ENCODE peak calls at places on chromosome 9, in six cellular contexts. N is PC-3, V is GM23248, A is neural progenitor cell, I is MM.1S, O is OCI-LY7. J is an unnamed sample.
A peak's percentile ranks its signal among the peaks of the same experiment; 100 is the strongest.

GRCh38 chr9:110950041-110950645 is 88.1 kb downstream of the LPAR1 start:
- DNase-seq in O (no peak), V (peak; percentile 50), I (no peak), N (peak; percentile 44), A (no peak), J (no peak)

GRCh38 chr9:131418143-131419028 is 24.5 kb downstream of the PRRC2B start:
- DNase-seq in A (peak; percentile 75), I (no peak), N (no peak), O (no peak), V (peak; percentile 51), J (peak; percentile 49)

GRCh38 chr9:135245482-135246247 is 158.2 kb downstream of the OLFM1 start:
- DNase-seq in I (no peak), O (no peak), N (no peak), A (no peak), V (no peak), J (no peak)

GRCh38 chr9:16414451-16414850 is 456.0 kb downstream of the BNC2 start:
- DNase-seq in V (no peak), O (no peak), A (no peak), I (no peak), N (peak; percentile 81), J (no peak)

GRCh38 chr9:82961504-82962125 is 101.3 kb downstream of the RASEF start:
- DNase-seq in N (peak; percentile 83), A (peak; percentile 94), V (peak; percentile 89), O (peak; percentile 75), I (peak; percentile 77), J (peak; percentile 93)

GRCh38 chr9:92664394-92665152 is 5.4 kb downstream of the IPPK start:
- DNase-seq in V (peak; percentile 54), O (peak; percentile 12), I (no peak), N (no peak), A (no peak), J (no peak)

GRCh38 chr9:95511952-95512750 is 4.6 kb downstream of the PTCH1 start:
- DNase-seq in A (peak; percentile 62), V (peak; percentile 61), I (no peak), N (peak; percentile 31), O (no peak), J (peak; percentile 46)

GRCh38 chr9:4984171-4984570 is 901 bp upstream of the JAK2 start:
- DNase-seq in I (peak; percentile 43), O (no peak), A (no peak), N (peak; percentile 36), V (peak; percentile 78), J (peak; percentile 68)

GRCh38 chr9:91433180-91433579 is 9.5 kb upstream of the NFIL3 start:
- DNase-seq in V (peak; percentile 94), N (peak; percentile 88), I (peak; percentile 84), O (peak; percentile 64), A (no peak), J (peak; percentile 76)

GRCh38 chr9:14616188-14616982 is 76.8 kb downstream of the ZDHHC21 start:
- DNase-seq in A (peak; percentile 70), N (peak; percentile 64), I (peak; percentile 18), V (peak; percentile 78), O (peak; percentile 75), J (peak; percentile 68)

GRCh38 chr9:126108240-126108639 is 218.4 kb upstream of the MVB12B start:
- DNase-seq in A (peak; percentile 76), I (no peak), O (no peak), V (peak; percentile 32), N (no peak), J (peak; percentile 33)

GRCh38 chr9:71609453-71609840 is 158.9 kb downstream of the CEMIP2 start:
- DNase-seq in I (no peak), A (no peak), N (no peak), O (no peak), V (no peak), J (no peak)

GRCh38 chr9:16591092-16591491 is 279.4 kb downstream of the BNC2 start:
- DNase-seq in O (no peak), N (no peak), V (no peak), A (no peak), I (no peak), J (no peak)

GRCh38 chr9:109793196-109793595 is 13.2 kb downstream of the PALM2AKAP2 start:
- DNase-seq in A (no peak), N (peak; percentile 83), V (peak; percentile 96), O (no peak), I (no peak), J (peak; percentile 64)

GRCh38 chr9:137074657-137075274 is 2.6 kb upstream of the UAP1L1 start:
- DNase-seq in I (no peak), O (peak; percentile 17), V (no peak), N (no peak), A (no peak), J (no peak)

GRCh38 chr9:107214915-107215314 is 68.2 kb upstream of the RAD23B start:
- DNase-seq in V (peak; percentile 46), A (no peak), O (no peak), I (no peak), N (peak; percentile 33), J (no peak)

GRCh38 chr9:37174247-37174646 is 53.9 kb downstream of the ZCCHC7 start:
- DNase-seq in V (peak; percentile 51), A (no peak), N (no peak), I (no peak), O (no peak), J (no peak)

GRCh38 chr9:121860744-121861143 is 209.3 kb downstream of the DAB2IP start:
- DNase-seq in N (no peak), O (no peak), I (no peak), V (peak; percentile 66), A (no peak), J (no peak)

GRCh38 chr9:128251701-128252100 is 24.1 kb downstream of the GOLGA2 start:
- DNase-seq in A (no peak), O (no peak), N (no peak), I (no peak), V (peak; percentile 33), J (no peak)

GRCh38 chr9:136695955-136696354 is 8.7 kb upstream of the AGPAT2 start:
- DNase-seq in O (no peak), A (no peak), V (no peak), I (no peak), N (no peak), J (no peak)

GRCh38 chr9:12771891-12772290 is 2.9 kb upstream of the LURAP1L start:
- DNase-seq in N (peak; percentile 15), V (peak; percentile 80), A (no peak), O (no peak), I (no peak), J (no peak)

GRCh38 chr9:109331353-109331752 is 10.5 kb upstream of the EPB41L4B start:
- DNase-seq in I (no peak), A (no peak), O (no peak), N (peak; percentile 88), V (peak; percentile 53), J (no peak)

GRCh38 chr9:137458194-137459146 is 664 bp downstream of the NSMF start:
- DNase-seq in N (no peak), O (no peak), A (peak; percentile 42), I (no peak), V (peak; percentile 63), J (peak; percentile 68)

GRCh38 chr9:2568689-2569088 is 52.9 kb upstream of the VLDLR start:
- DNase-seq in A (no peak), I (no peak), V (no peak), O (no peak), N (peak; percentile 28), J (no peak)

GRCh38 chr9:135949666-135950134 is 11.5 kb downstream of the UBAC1 start:
- DNase-seq in N (no peak), I (no peak), O (no peak), V (no peak), A (no peak), J (no peak)

GRCh38 chr9:75452512-75452911 is 364.2 kb downstream of the OSTF1 start:
- DNase-seq in V (no peak), I (no peak), O (no peak), N (no peak), A (no peak), J (no peak)

GRCh38 chr9:109681301-109681700 is 98.7 kb upstream of the PALM2AKAP2 start:
- DNase-seq in N (no peak), V (no peak), O (no peak), A (peak; percentile 33), I (no peak), J (no peak)

GRCh38 chr9:3954950-3955670 is 344.8 kb downstream of the GLIS3 start:
- DNase-seq in I (no peak), O (no peak), N (no peak), A (peak; percentile 85), V (peak; percentile 54), J (peak; percentile 52)

GRCh38 chr9:114587345-114588149 is at the start of gene ATP6V1G1:
- DNase-seq in A (peak; percentile 100), I (peak; percentile 100), V (peak; percentile 100), N (peak; percentile 97), O (peak; percentile 99), J (peak; percentile 100)
- H3K4me1 ChIP-seq in A (peaks cover 15% of the 10 kb centered on the region), I (peaks cover 10% of the 10 kb centered on the region), V (peaks cover 26% of the 10 kb centered on the region), N (peaks cover 20% of the 10 kb centered on the region), O (peaks cover 58% of the 10 kb centered on the region), J (peaks cover 19% of the 10 kb centered on the region)

DNA sequence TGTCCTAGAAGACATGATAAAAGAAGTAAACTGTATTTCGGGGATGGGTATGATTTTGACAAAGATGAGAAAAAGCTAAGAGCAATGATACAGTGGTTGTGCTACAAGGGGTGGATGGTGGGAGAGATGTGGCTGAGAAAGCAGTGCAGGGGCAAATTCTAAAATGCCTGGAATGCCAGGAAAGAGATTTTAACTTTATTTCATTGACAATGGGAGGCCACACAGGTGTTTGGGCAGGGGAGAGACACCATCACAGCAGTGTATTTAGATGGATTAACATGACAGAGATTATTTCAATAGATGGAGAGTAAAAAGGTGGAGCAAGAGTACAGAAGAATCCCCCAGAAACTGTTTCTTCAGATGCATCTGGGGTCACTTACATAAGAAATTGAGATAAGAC is 71.2 kb downstream of the MAMDC2 start:
- DNase-seq in N (no peak), O (no peak), V (no peak), A (no peak), I (no peak), J (no peak)
- H3K27ac ChIP-seq in N (no peak overlapping the region), O (no peak overlapping the region), V (no peak overlapping the region), A (no peak overlapping the region), I (no peak overlapping the region), J (no peak overlapping the region)

GRCh38 chr9:113577525-113578261 is 114.2 kb downstream of the RGS3 start:
- DNase-seq in O (no peak), N (peak; percentile 58), V (peak; percentile 84), I (no peak), A (no peak), J (no peak)
- TF ChIP-seq EZH2phosphoT487 in O (no peak), N (no peak), V (no peak), I (no peak), A (no peak), J (no peak)

DNA sequence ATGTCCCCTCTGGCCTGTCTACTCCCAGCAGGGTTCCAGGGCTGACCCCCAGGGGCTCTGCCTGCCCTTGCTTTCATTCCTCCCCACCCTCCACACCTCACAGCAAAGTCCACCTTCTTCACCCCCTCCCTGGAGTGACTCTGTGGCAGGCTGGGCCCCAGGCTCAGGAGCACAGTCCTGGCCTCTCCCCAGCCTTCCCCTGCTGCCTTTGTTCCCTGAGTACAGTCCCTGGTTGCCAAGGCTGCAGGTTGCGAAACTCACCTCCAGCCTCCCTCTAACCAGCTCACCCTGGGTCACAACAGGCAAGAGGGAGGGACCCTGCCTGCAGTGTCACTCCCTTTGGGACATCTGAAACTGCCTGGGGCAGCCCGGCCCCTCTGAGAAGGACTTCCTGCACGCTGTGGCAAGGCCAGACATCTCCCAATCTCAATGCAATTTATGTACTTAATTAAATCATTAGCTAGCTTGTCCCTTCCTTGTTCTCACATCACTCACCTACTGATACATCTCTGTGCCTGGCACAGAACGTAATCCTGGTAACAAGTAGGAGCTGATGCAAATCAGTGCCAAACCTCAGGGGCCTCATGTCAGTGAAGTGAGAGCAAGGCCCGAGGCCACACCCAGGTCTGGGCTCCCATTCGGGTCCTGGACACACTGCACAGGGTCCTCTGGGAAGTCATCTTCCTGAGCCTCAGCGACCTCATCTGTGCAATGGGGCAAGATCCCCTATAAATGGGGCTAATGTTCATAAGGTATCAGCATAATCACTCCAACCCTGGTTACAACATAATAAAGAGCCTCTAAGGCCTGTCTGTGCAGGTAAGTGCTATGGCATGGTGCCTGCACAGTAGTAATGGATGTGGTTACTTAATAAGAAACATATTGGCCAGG is 27.3 kb upstream of the TRIM14 start:
- DNase-seq in I (peak; percentile 37), V (peak; percentile 67), N (peak; percentile 62), O (no peak), A (peak; percentile 20), J (peak; percentile 88)
- H3K4me1 ChIP-seq in I (peaks cover 8% of the 10 kb centered on the region), V (peaks cover 9% of the 10 kb centered on the region), N (peaks cover 39% of the 10 kb centered on the region), O (no peaks in the 10 kb centered on the region), A (peaks cover 7% of the 10 kb centered on the region), J (peaks cover 29% of the 10 kb centered on the region)

J was measured in hepatocyte.